ENCODE peak calls at places on chromosomes 4 and X, in nine cellular contexts. One of them, this sample, is unnamed.

GRCh38 chr4:99013884-99014523 is 18.5 kb downstream of the METAP1 start:
- DNase-seq in stimulated activated naive B cell treated with anti-CD40 and anti-IgM and Interleukin-4, amounts not matched to agents 10 μg/mL and 1 μg/mL and 100 μg/mL, for 72 hours: no peak
- DNase-seq in HT1080: no peak
- DNase-seq in neural crest cell: no peak
- DNase-seq in HT-29: no peak
- DNase-seq in stimulated activated CD4-positive, alpha-beta T cell treated with anti-CD3 and anti-CD28 coated beads, Interleukin-12 subunit alpha, Interleukin-12 subunit beta, amount 100 ng/mL, for 48 hours: no peak
- DNase-seq in aorta: no peak
- DNase-seq in left lung: no peak
- DNase-seq in dermis blood vessel endothelial cell: no peak
- DNase-seq in this sample: no peak

GRCh38 chrX:147884958-147885357 is 26.8 kb upstream of the FMR1 start:
- DNase-seq in dermis blood vessel endothelial cell: no peak
- DNase-seq in left lung: no peak
- DNase-seq in stimulated activated CD4-positive, alpha-beta T cell treated with anti-CD3 and anti-CD28 coated beads, Interleukin-12 subunit alpha, Interleukin-12 subunit beta, amount 100 ng/mL, for 48 hours: no peak
- DNase-seq in HT1080: no peak
- DNase-seq in aorta: no peak
- DNase-seq in stimulated activated naive B cell treated with anti-CD40 and anti-IgM and Interleukin-4, amounts not matched to agents 10 μg/mL and 1 μg/mL and 100 μg/mL, for 72 hours: no peak
- DNase-seq in HT-29: no peak
- DNase-seq in neural crest cell: no peak
- DNase-seq in this sample: no peak

GRCh38 chrX:153580700-153581386 is 18.1 kb downstream of the CCNQ start:
- DNase-seq in stimulated activated naive B cell treated with anti-CD40 and anti-IgM and Interleukin-4, amounts not matched to agents 10 μg/mL and 1 μg/mL and 100 μg/mL, for 72 hours: no peak
- DNase-seq in HT1080: no peak
- DNase-seq in dermis blood vessel endothelial cell: peak; percentile 17
- DNase-seq in stimulated activated CD4-positive, alpha-beta T cell treated with anti-CD3 and anti-CD28 coated beads, Interleukin-12 subunit alpha, Interleukin-12 subunit beta, amount 100 ng/mL, for 48 hours: no peak
- DNase-seq in HT-29: peak; percentile 32
- DNase-seq in aorta: no peak
- DNase-seq in neural crest cell: no peak
- DNase-seq in left lung: no peak
- DNase-seq in this sample: no peak

GRCh38 chr4:8255698-8256441 is 13.7 kb upstream of the HTRA3 start:
- DNase-seq in HT1080: no peak
- DNase-seq in neural crest cell: no peak
- DNase-seq in stimulated activated naive B cell treated with anti-CD40 and anti-IgM and Interleukin-4, amounts not matched to agents 10 μg/mL and 1 μg/mL and 100 μg/mL, for 72 hours: no peak
- DNase-seq in left lung: peak; percentile 72
- DNase-seq in stimulated activated CD4-positive, alpha-beta T cell treated with anti-CD3 and anti-CD28 coated beads, Interleukin-12 subunit alpha, Interleukin-12 subunit beta, amount 100 ng/mL, for 48 hours: no peak
- DNase-seq in dermis blood vessel endothelial cell: no peak
- DNase-seq in aorta: peak; percentile 75
- DNase-seq in HT-29: no peak
- DNase-seq in this sample: no peak

GRCh38 chr4:36399762-36400353 is 118.4 kb downstream of the DTHD1 start:
- DNase-seq in left lung: no peak
- DNase-seq in aorta: no peak
- DNase-seq in stimulated activated CD4-positive, alpha-beta T cell treated with anti-CD3 and anti-CD28 coated beads, Interleukin-12 subunit alpha, Interleukin-12 subunit beta, amount 100 ng/mL, for 48 hours: peak; percentile 16
- DNase-seq in stimulated activated naive B cell treated with anti-CD40 and anti-IgM and Interleukin-4, amounts not matched to agents 10 μg/mL and 1 μg/mL and 100 μg/mL, for 72 hours: peak; percentile 5
- DNase-seq in HT-29: peak; percentile 68
- DNase-seq in HT1080: no peak
- DNase-seq in neural crest cell: peak; percentile 26
- DNase-seq in dermis blood vessel endothelial cell: no peak
- DNase-seq in this sample: peak; percentile 24

GRCh38 chr4:47061435-47061834 is 30.1 kb downstream of the GABRB1 start:
- DNase-seq in stimulated activated naive B cell treated with anti-CD40 and anti-IgM and Interleukin-4, amounts not matched to agents 10 μg/mL and 1 μg/mL and 100 μg/mL, for 72 hours: no peak
- DNase-seq in HT-29: no peak
- DNase-seq in neural crest cell: no peak
- DNase-seq in left lung: no peak
- DNase-seq in HT1080: peak; percentile 43
- DNase-seq in dermis blood vessel endothelial cell: no peak
- DNase-seq in aorta: no peak
- DNase-seq in stimulated activated CD4-positive, alpha-beta T cell treated with anti-CD3 and anti-CD28 coated beads, Interleukin-12 subunit alpha, Interleukin-12 subunit beta, amount 100 ng/mL, for 48 hours: no peak
- DNase-seq in this sample: no peak

GRCh38 chr4:72302981-72303704 is 265.9 kb downstream of the ADAMTS3 start:
- DNase-seq in stimulated activated CD4-positive, alpha-beta T cell treated with anti-CD3 and anti-CD28 coated beads, Interleukin-12 subunit alpha, Interleukin-12 subunit beta, amount 100 ng/mL, for 48 hours: peak; percentile 4
- DNase-seq in dermis blood vessel endothelial cell: peak; percentile 61
- DNase-seq in HT-29: peak; percentile 75
- DNase-seq in left lung: no peak
- DNase-seq in HT1080: peak; percentile 50
- DNase-seq in aorta: no peak
- DNase-seq in neural crest cell: peak; percentile 58
- DNase-seq in stimulated activated naive B cell treated with anti-CD40 and anti-IgM and Interleukin-4, amounts not matched to agents 10 μg/mL and 1 μg/mL and 100 μg/mL, for 72 hours: peak; percentile 11
- DNase-seq in this sample: no peak

GRCh38 chr4:8101213-8101781 is 57.3 kb downstream of the ABLIM2 start:
- DNase-seq in HT-29: peak; percentile 10
- DNase-seq in left lung: peak; percentile 79
- DNase-seq in aorta: no peak
- DNase-seq in neural crest cell: no peak
- DNase-seq in stimulated activated naive B cell treated with anti-CD40 and anti-IgM and Interleukin-4, amounts not matched to agents 10 μg/mL and 1 μg/mL and 100 μg/mL, for 72 hours: no peak
- DNase-seq in HT1080: peak; percentile 31
- DNase-seq in stimulated activated CD4-positive, alpha-beta T cell treated with anti-CD3 and anti-CD28 coated beads, Interleukin-12 subunit alpha, Interleukin-12 subunit beta, amount 100 ng/mL, for 48 hours: no peak
- DNase-seq in dermis blood vessel endothelial cell: no peak
- DNase-seq in this sample: no peak

GRCh38 chr4:145427991-145428390 is 53.7 kb upstream of the SMAD1 start:
- DNase-seq in dermis blood vessel endothelial cell: no peak
- DNase-seq in left lung: no peak
- DNase-seq in HT1080: no peak
- DNase-seq in neural crest cell: no peak
- DNase-seq in stimulated activated naive B cell treated with anti-CD40 and anti-IgM and Interleukin-4, amounts not matched to agents 10 μg/mL and 1 μg/mL and 100 μg/mL, for 72 hours: no peak
- DNase-seq in HT-29: no peak
- DNase-seq in stimulated activated CD4-positive, alpha-beta T cell treated with anti-CD3 and anti-CD28 coated beads, Interleukin-12 subunit alpha, Interleukin-12 subunit beta, amount 100 ng/mL, for 48 hours: no peak
- DNase-seq in aorta: no peak
- DNase-seq in this sample: no peak

GRCh38 chr4:105088110-105088879 is 58.4 kb upstream of the TET2 start:
- DNase-seq in HT-29: no peak
- DNase-seq in neural crest cell: no peak
- DNase-seq in left lung: no peak
- DNase-seq in dermis blood vessel endothelial cell: peak; percentile 19
- DNase-seq in aorta: no peak
- DNase-seq in HT1080: peak; percentile 84
- DNase-seq in stimulated activated naive B cell treated with anti-CD40 and anti-IgM and Interleukin-4, amounts not matched to agents 10 μg/mL and 1 μg/mL and 100 μg/mL, for 72 hours: no peak
- DNase-seq in stimulated activated CD4-positive, alpha-beta T cell treated with anti-CD3 and anti-CD28 coated beads, Interleukin-12 subunit alpha, Interleukin-12 subunit beta, amount 100 ng/mL, for 48 hours: no peak
- DNase-seq in this sample: no peak

GRCh38 chr4:67198757-67199156 is 346.5 kb downstream of the CENPC start:
- DNase-seq in left lung: no peak
- DNase-seq in stimulated activated naive B cell treated with anti-CD40 and anti-IgM and Interleukin-4, amounts not matched to agents 10 μg/mL and 1 μg/mL and 100 μg/mL, for 72 hours: no peak
- DNase-seq in HT1080: peak; percentile 28
- DNase-seq in aorta: no peak
- DNase-seq in dermis blood vessel endothelial cell: no peak
- DNase-seq in HT-29: peak; percentile 52
- DNase-seq in neural crest cell: no peak
- DNase-seq in stimulated activated CD4-positive, alpha-beta T cell treated with anti-CD3 and anti-CD28 coated beads, Interleukin-12 subunit alpha, Interleukin-12 subunit beta, amount 100 ng/mL, for 48 hours: no peak
- DNase-seq in this sample: no peak

GRCh38 chr4:64882311-64883086 is 473.2 kb upstream of the TECRL start:
- DNase-seq in left lung: no peak
- DNase-seq in aorta: no peak
- DNase-seq in neural crest cell: no peak
- DNase-seq in HT1080: no peak
- DNase-seq in dermis blood vessel endothelial cell: no peak
- DNase-seq in stimulated activated CD4-positive, alpha-beta T cell treated with anti-CD3 and anti-CD28 coated beads, Interleukin-12 subunit alpha, Interleukin-12 subunit beta, amount 100 ng/mL, for 48 hours: no peak
- DNase-seq in stimulated activated naive B cell treated with anti-CD40 and anti-IgM and Interleukin-4, amounts not matched to agents 10 μg/mL and 1 μg/mL and 100 μg/mL, for 72 hours: no peak
- DNase-seq in HT-29: no peak
- DNase-seq in this sample: no peak

GRCh38 chr4:160038560-160038959 is 935.7 kb downstream of the RAPGEF2 start:
- DNase-seq in stimulated activated CD4-positive, alpha-beta T cell treated with anti-CD3 and anti-CD28 coated beads, Interleukin-12 subunit alpha, Interleukin-12 subunit beta, amount 100 ng/mL, for 48 hours: no peak
- DNase-seq in stimulated activated naive B cell treated with anti-CD40 and anti-IgM and Interleukin-4, amounts not matched to agents 10 μg/mL and 1 μg/mL and 100 μg/mL, for 72 hours: no peak
- DNase-seq in dermis blood vessel endothelial cell: no peak
- DNase-seq in aorta: no peak
- DNase-seq in HT-29: no peak
- DNase-seq in HT1080: peak; percentile 8
- DNase-seq in neural crest cell: no peak
- DNase-seq in left lung: no peak
- DNase-seq in this sample: no peak

GRCh38 chr4:118741456-118741855 is 56.3 kb downstream of the METTL14 start:
- DNase-seq in HT1080: no peak
- DNase-seq in stimulated activated CD4-positive, alpha-beta T cell treated with anti-CD3 and anti-CD28 coated beads, Interleukin-12 subunit alpha, Interleukin-12 subunit beta, amount 100 ng/mL, for 48 hours: no peak
- DNase-seq in dermis blood vessel endothelial cell: no peak
- DNase-seq in stimulated activated naive B cell treated with anti-CD40 and anti-IgM and Interleukin-4, amounts not matched to agents 10 μg/mL and 1 μg/mL and 100 μg/mL, for 72 hours: no peak
- DNase-seq in HT-29: no peak
- DNase-seq in left lung: no peak
- DNase-seq in neural crest cell: no peak
- DNase-seq in aorta: no peak
- DNase-seq in this sample: no peak